ENCODE peak calls at places on chromosomes 3 and 15, in six cellular contexts. One of them, this sample, is unnamed.

GRCh38 chr3:33237439-33237838 is 18.8 kb upstream of the SUSD5 start:
- DNase-seq in SJSA1: no peak
- DNase-seq in brain microvascular endothelial cell: no peak
- DNase-seq in endothelial cell of umbilical vein: no peak
- DNase-seq in pancreas: no peak
- DNase-seq in substantia nigra: no peak
- DNase-seq in this sample: no peak

GRCh38 chr15:95923797-95924196 is 406.7 kb upstream of the NR2F2 start:
- DNase-seq in substantia nigra: no peak
- DNase-seq in endothelial cell of umbilical vein: no peak
- DNase-seq in pancreas: no peak
- DNase-seq in SJSA1: no peak
- DNase-seq in brain microvascular endothelial cell: no peak
- DNase-seq in this sample: no peak

GRCh38 chr15:84685304-84685703 is 27.3 kb upstream of the NMB start:
- DNase-seq in brain microvascular endothelial cell: peak; percentile 91
- DNase-seq in pancreas: no peak
- DNase-seq in endothelial cell of umbilical vein: no peak
- DNase-seq in substantia nigra: no peak
- DNase-seq in SJSA1: peak; percentile 76
- DNase-seq in this sample: no peak

GRCh38 chr3:172040078-172040975 is 949 bp downstream of the FNDC3B start:
- DNase-seq in brain microvascular endothelial cell: peak; percentile 83
- DNase-seq in substantia nigra: peak; percentile 25
- DNase-seq in SJSA1: peak; percentile 86
- DNase-seq in endothelial cell of umbilical vein: peak; percentile 84
- DNase-seq in pancreas: peak; percentile 93
- DNase-seq in this sample: peak; percentile 88

GRCh38 chr3:2851356-2851755 is 258.8 kb downstream of the IL5RA start:
- DNase-seq in pancreas: no peak
- DNase-seq in endothelial cell of umbilical vein: no peak
- DNase-seq in substantia nigra: no peak
- DNase-seq in brain microvascular endothelial cell: no peak
- DNase-seq in SJSA1: no peak
- DNase-seq in this sample: no peak

GRCh38 chr15:39835550-39835949 is 52.9 kb upstream of the FSIP1 start:
- DNase-seq in substantia nigra: no peak
- DNase-seq in endothelial cell of umbilical vein: no peak
- DNase-seq in brain microvascular endothelial cell: no peak
- DNase-seq in SJSA1: no peak
- DNase-seq in pancreas: no peak
- DNase-seq in this sample: no peak

GRCh38 chr3:155664922-155665695 is 79.8 kb downstream of the PLCH1 start:
- DNase-seq in pancreas: no peak
- DNase-seq in endothelial cell of umbilical vein: no peak
- DNase-seq in brain microvascular endothelial cell: peak; percentile 85
- DNase-seq in substantia nigra: no peak
- DNase-seq in SJSA1: peak; percentile 57
- DNase-seq in this sample: peak; percentile 61

GRCh38 chr3:62607287-62608029 is 234.1 kb upstream of the FEZF2 start:
- DNase-seq in SJSA1: peak; percentile 42
- DNase-seq in pancreas: no peak
- DNase-seq in substantia nigra: no peak
- DNase-seq in brain microvascular endothelial cell: peak; percentile 84
- DNase-seq in endothelial cell of umbilical vein: peak; percentile 85
- DNase-seq in this sample: peak; percentile 62

GRCh38 chr3:189171707-189172106 is at the start of gene TPRG1:
- DNase-seq in endothelial cell of umbilical vein: no peak
- DNase-seq in SJSA1: no peak
- DNase-seq in brain microvascular endothelial cell: no peak
- DNase-seq in pancreas: no peak
- DNase-seq in substantia nigra: no peak
- DNase-seq in this sample: no peak

GRCh38 chr15:28002867-28003266 is 96.2 kb downstream of the OCA2 start:
- DNase-seq in SJSA1: no peak
- DNase-seq in endothelial cell of umbilical vein: no peak
- DNase-seq in substantia nigra: no peak
- DNase-seq in pancreas: no peak
- DNase-seq in brain microvascular endothelial cell: no peak
- DNase-seq in this sample: no peak

GRCh38 chr3:133881987-133882825 is 13.5 kb downstream of the RAB6B start:
- DNase-seq in endothelial cell of umbilical vein: no peak
- DNase-seq in substantia nigra: no peak
- DNase-seq in brain microvascular endothelial cell: no peak
- DNase-seq in pancreas: no peak
- DNase-seq in SJSA1: peak; percentile 16
- DNase-seq in this sample: no peak

GRCh38 chr3:46959169-46959515 is 17.4 kb downstream of the CCDC12 start:
- DNase-seq in pancreas: no peak
- DNase-seq in substantia nigra: no peak
- DNase-seq in endothelial cell of umbilical vein: no peak
- DNase-seq in SJSA1: no peak
- DNase-seq in brain microvascular endothelial cell: no peak
- DNase-seq in this sample: no peak

GRCh38 chr15:51424780-51425179 is 83.3 kb downstream of the GLDN start:
- DNase-seq in endothelial cell of umbilical vein: peak; percentile 8
- DNase-seq in pancreas: no peak
- DNase-seq in substantia nigra: no peak
- DNase-seq in SJSA1: no peak
- DNase-seq in brain microvascular endothelial cell: no peak
- DNase-seq in this sample: no peak

GRCh38 chr3:44355634-44356033 is 17.1 kb downstream of the TCAIM start:
- DNase-seq in brain microvascular endothelial cell: peak; percentile 79
- DNase-seq in pancreas: no peak
- DNase-seq in SJSA1: no peak
- DNase-seq in substantia nigra: no peak
- DNase-seq in endothelial cell of umbilical vein: peak; percentile 60
- DNase-seq in this sample: no peak

GRCh38 chr15:100111103-100112060 is 230.4 kb downstream of the ADAMTS17 start:
- DNase-seq in endothelial cell of umbilical vein: peak; percentile 83
- DNase-seq in SJSA1: peak; percentile 89
- DNase-seq in brain microvascular endothelial cell: peak; percentile 76
- DNase-seq in pancreas: no peak
- DNase-seq in substantia nigra: no peak
- DNase-seq in this sample: peak; percentile 69

GRCh38 chr3:171311784-171312183 is 148.4 kb downstream of the TNIK start:
- DNase-seq in endothelial cell of umbilical vein: peak; percentile 68
- DNase-seq in substantia nigra: no peak
- DNase-seq in SJSA1: no peak
- DNase-seq in brain microvascular endothelial cell: no peak
- DNase-seq in pancreas: no peak
- DNase-seq in this sample: no peak

GRCh38 chr3:47120138-47120537 is 43.8 kb downstream of the SETD2 start:
- DNase-seq in brain microvascular endothelial cell: no peak
- DNase-seq in endothelial cell of umbilical vein: no peak
- DNase-seq in substantia nigra: no peak
- DNase-seq in pancreas: no peak
- DNase-seq in SJSA1: no peak
- DNase-seq in this sample: no peak

GRCh38 chr3:72163809-72164634 is 379.1 kb upstream of the PROK2 start:
- DNase-seq in SJSA1: no peak
- DNase-seq in endothelial cell of umbilical vein: no peak
- DNase-seq in brain microvascular endothelial cell: no peak
- DNase-seq in pancreas: no peak
- DNase-seq in substantia nigra: no peak
- DNase-seq in this sample: no peak

GRCh38 chr3:99376926-99377325 is 261.5 kb upstream of the COL8A1 start:
- DNase-seq in brain microvascular endothelial cell: no peak
- DNase-seq in endothelial cell of umbilical vein: no peak
- DNase-seq in SJSA1: no peak
- DNase-seq in substantia nigra: no peak
- DNase-seq in pancreas: no peak
- DNase-seq in this sample: no peak

GRCh38 chr3:159236306-159236705 is 434.5 kb downstream of the MFSD1 start:
- DNase-seq in endothelial cell of umbilical vein: peak; percentile 7
- DNase-seq in substantia nigra: no peak
- DNase-seq in brain microvascular endothelial cell: no peak
- DNase-seq in SJSA1: no peak
- DNase-seq in pancreas: no peak
- DNase-seq in this sample: no peak

GRCh38 chr15:86317379-86317745 is 237.7 kb downstream of the AGBL1 start:
- DNase-seq in SJSA1: no peak
- DNase-seq in pancreas: no peak
- DNase-seq in brain microvascular endothelial cell: no peak
- DNase-seq in endothelial cell of umbilical vein: no peak
- DNase-seq in substantia nigra: no peak
- DNase-seq in this sample: no peak

GRCh38 chr3:8985411-8985831 is 22.1 kb upstream of the RAD18 start:
- DNase-seq in endothelial cell of umbilical vein: no peak
- DNase-seq in pancreas: no peak
- DNase-seq in substantia nigra: no peak
- DNase-seq in brain microvascular endothelial cell: no peak
- DNase-seq in SJSA1: no peak
- DNase-seq in this sample: no peak

GRCh38 chr3:114035896-114036295 is 20.4 kb downstream of the CCDC191 start:
- DNase-seq in SJSA1: no peak
- DNase-seq in brain microvascular endothelial cell: no peak
- DNase-seq in endothelial cell of umbilical vein: no peak
- DNase-seq in pancreas: no peak
- DNase-seq in substantia nigra: no peak
- DNase-seq in this sample: no peak

GRCh38 chr3:39668420-39668819 is 141.0 kb upstream of the MYRIP start:
- DNase-seq in endothelial cell of umbilical vein: peak; percentile 60
- DNase-seq in brain microvascular endothelial cell: peak; percentile 30
- DNase-seq in substantia nigra: no peak
- DNase-seq in pancreas: no peak
- DNase-seq in SJSA1: no peak
- DNase-seq in this sample: peak; percentile 4

GRCh38 chr3:156480949-156481348 is 74.0 kb downstream of the SSR3 start:
- DNase-seq in SJSA1: no peak
- DNase-seq in brain microvascular endothelial cell: no peak
- DNase-seq in substantia nigra: no peak
- DNase-seq in pancreas: no peak
- DNase-seq in endothelial cell of umbilical vein: no peak
- DNase-seq in this sample: no peak

GRCh38 chr15:45023659-45024320 is 795 bp downstream of the SORD start:
- DNase-seq in substantia nigra: no peak
- DNase-seq in brain microvascular endothelial cell: peak; percentile 2
- DNase-seq in SJSA1: no peak
- DNase-seq in endothelial cell of umbilical vein: peak; percentile 37
- DNase-seq in pancreas: no peak
- DNase-seq in this sample: no peak

GRCh38 chr15:67479781-67480180 is 41.1 kb upstream of the C15orf61 start:
- DNase-seq in endothelial cell of umbilical vein: peak; percentile 4
- DNase-seq in brain microvascular endothelial cell: no peak
- DNase-seq in pancreas: no peak
- DNase-seq in substantia nigra: no peak
- DNase-seq in SJSA1: peak; percentile 73
- DNase-seq in this sample: no peak

GRCh38 chr3:79178471-79178870 is 589.3 kb downstream of the ROBO1 start:
- DNase-seq in endothelial cell of umbilical vein: no peak
- DNase-seq in SJSA1: no peak
- DNase-seq in substantia nigra: no peak
- DNase-seq in brain microvascular endothelial cell: no peak
- DNase-seq in pancreas: no peak
- DNase-seq in this sample: no peak

GRCh38 chr15:70875001-70875782 is 17.0 kb downstream of the THAP10 start:
- DNase-seq in SJSA1: no peak
- DNase-seq in pancreas: no peak
- DNase-seq in endothelial cell of umbilical vein: peak; percentile 48
- DNase-seq in substantia nigra: no peak
- DNase-seq in brain microvascular endothelial cell: no peak
- DNase-seq in this sample: peak; percentile 21

GRCh38 chr15:58484794-58485600 is 53.2 kb downstream of the LIPC start:
- DNase-seq in substantia nigra: no peak
- DNase-seq in brain microvascular endothelial cell: no peak
- DNase-seq in pancreas: no peak
- DNase-seq in endothelial cell of umbilical vein: no peak
- DNase-seq in SJSA1: no peak
- DNase-seq in this sample: no peak
- H3K27ac ChIP-seq in substantia nigra: no peak overlapping the region
- H3K27ac ChIP-seq in brain microvascular endothelial cell: no peak overlapping the region
- H3K27ac ChIP-seq in pancreas: no peak overlapping the region
- H3K27ac ChIP-seq in endothelial cell of umbilical vein: no peak overlapping the region
- H3K27ac ChIP-seq in SJSA1: no peak overlapping the region
- H3K27ac ChIP-seq in this sample: no peak overlapping the region

GRCh38 chr15:41779662-41780157 is 5.4 kb downstream of the MAPKBP1 start:
- DNase-seq in endothelial cell of umbilical vein: no peak
- DNase-seq in brain microvascular endothelial cell: no peak
- DNase-seq in SJSA1: no peak
- DNase-seq in substantia nigra: no peak
- DNase-seq in pancreas: no peak
- DNase-seq in this sample: no peak
- H3K27ac ChIP-seq in endothelial cell of umbilical vein: peak overlapping the region; percentile 38
- H3K27ac ChIP-seq in brain microvascular endothelial cell: no peak overlapping the region
- H3K27ac ChIP-seq in SJSA1: peak overlapping the region; percentile 15
- H3K27ac ChIP-seq in substantia nigra: peak overlapping the region; percentile 28
- H3K27ac ChIP-seq in pancreas: no peak overlapping the region
- H3K27ac ChIP-seq in this sample: peak overlapping the region; percentile 27

DNA sequence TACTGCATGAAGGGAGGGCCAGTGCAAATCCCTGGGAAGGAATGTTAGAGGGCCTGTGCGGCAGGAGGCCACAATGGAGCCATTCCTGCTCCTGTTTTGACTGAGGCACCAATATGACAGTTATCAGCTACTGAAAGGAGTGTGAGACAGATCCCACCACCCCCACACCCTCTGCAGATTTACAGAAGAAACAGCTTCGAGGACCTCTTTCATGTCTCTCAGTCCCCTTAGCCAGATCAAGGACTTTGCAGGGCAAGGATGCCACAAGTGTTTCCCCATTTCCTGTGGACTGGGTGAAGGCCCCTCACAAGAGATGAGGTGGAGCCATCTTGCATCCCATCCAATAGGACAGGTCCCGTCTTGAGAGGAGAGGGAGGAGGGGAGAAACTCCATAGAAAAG is 48.5 kb upstream of the RASGRP1 start:
- DNase-seq in brain microvascular endothelial cell: no peak
- DNase-seq in substantia nigra: no peak
- DNase-seq in pancreas: no peak
- DNase-seq in endothelial cell of umbilical vein: no peak
- DNase-seq in SJSA1: no peak
- DNase-seq in this sample: no peak
- H3K27ac ChIP-seq in brain microvascular endothelial cell: no peak overlapping the region
- H3K27ac ChIP-seq in substantia nigra: no peak overlapping the region
- H3K27ac ChIP-seq in pancreas: no peak overlapping the region
- H3K27ac ChIP-seq in endothelial cell of umbilical vein: no peak overlapping the region
- H3K27ac ChIP-seq in SJSA1: no peak overlapping the region
- H3K27ac ChIP-seq in this sample: no peak overlapping the region

GRCh38 chr15:77420610-77421369 is at the start of gene HMG20A:
- DNase-seq in SJSA1: peak; percentile 65
- DNase-seq in pancreas: peak; percentile 70
- DNase-seq in substantia nigra: no peak
- DNase-seq in endothelial cell of umbilical vein: peak; percentile 93
- DNase-seq in brain microvascular endothelial cell: peak; percentile 62
- DNase-seq in this sample: peak; percentile 56

GRCh38 chr15:77418341-77419049 is 1.4 kb downstream of the PEAK1 start:
- DNase-seq in brain microvascular endothelial cell: peak; percentile 20
- DNase-seq in pancreas: no peak
- DNase-seq in endothelial cell of umbilical vein: peak; percentile 63
- DNase-seq in substantia nigra: no peak
- DNase-seq in SJSA1: no peak
- DNase-seq in this sample: no peak

GRCh38 chr15:77419836-77420609 is at the start of gene PEAK1:
- DNase-seq in brain microvascular endothelial cell: peak; percentile 98
- DNase-seq in SJSA1: peak; percentile 100
- DNase-seq in endothelial cell of umbilical vein: peak; percentile 98
- DNase-seq in pancreas: peak; percentile 97
- DNase-seq in substantia nigra: peak; percentile 95
- DNase-seq in this sample: peak; percentile 100

GRCh38 chr15:77417642-77418041 is 2.3 kb downstream of the PEAK1 start:
- DNase-seq in endothelial cell of umbilical vein: no peak
- DNase-seq in SJSA1: no peak
- DNase-seq in pancreas: no peak
- DNase-seq in brain microvascular endothelial cell: no peak
- DNase-seq in substantia nigra: no peak
- DNase-seq in this sample: no peak

GRCh38 chr15:77419050-77419835 is 661 bp downstream of the PEAK1 start:
- DNase-seq in SJSA1: peak; percentile 53
- DNase-seq in endothelial cell of umbilical vein: no peak
- DNase-seq in substantia nigra: no peak
- DNase-seq in pancreas: peak; percentile 80
- DNase-seq in brain microvascular endothelial cell: peak; percentile 18
- DNase-seq in this sample: peak; percentile 51
- H3K27ac ChIP-seq in SJSA1: peak overlapping the region; percentile 64
- H3K27ac ChIP-seq in endothelial cell of umbilical vein: peak overlapping the region; percentile 93
- H3K27ac ChIP-seq in substantia nigra: peak overlapping the region; percentile 68
- H3K27ac ChIP-seq in pancreas: peak overlapping the region; percentile 80
- H3K27ac ChIP-seq in brain microvascular endothelial cell: peak overlapping the region; percentile 85
- H3K27ac ChIP-seq in this sample: peak overlapping the region; percentile 96